ENCODE peak calls at places on chromosome 20, in nine cellular contexts. One of them, this sample, is unnamed.

GRCh38 chr20:4100679-4101078 is 85.3 kb upstream of the RNF24 start:
- DNase-seq in NCI-H1105: no peak
- DNase-seq in stimulated activated CD4-positive, alpha-beta T cell treated with anti-CD3 and anti-CD28 coated beads, TNF-alpha, amount 100 ng/mL, for 48 hours: no peak
- DNase-seq in HEK293T: no peak
- DNase-seq in brain microvascular endothelial cell: no peak
- DNase-seq in PC-9: peak; percentile 37
- DNase-seq in naive thymus-derived CD8-positive, alpha-beta T cell: no peak
- DNase-seq in transverse colon: no peak
- DNase-seq in activated naive CD4-positive, alpha-beta T cell: no peak
- DNase-seq in this sample: no peak

GRCh38 chr20:57716202-57716601 is 6.4 kb upstream of the PMEPA1 start:
- DNase-seq in NCI-H1105: no peak
- DNase-seq in stimulated activated CD4-positive, alpha-beta T cell treated with anti-CD3 and anti-CD28 coated beads, TNF-alpha, amount 100 ng/mL, for 48 hours: no peak
- DNase-seq in HEK293T: no peak
- DNase-seq in brain microvascular endothelial cell: peak; percentile 49
- DNase-seq in PC-9: no peak
- DNase-seq in naive thymus-derived CD8-positive, alpha-beta T cell: no peak
- DNase-seq in transverse colon: no peak
- DNase-seq in activated naive CD4-positive, alpha-beta T cell: no peak
- DNase-seq in this sample: no peak

GRCh38 chr20:6562111-6562510 is 205.4 kb upstream of the BMP2 start:
- DNase-seq in NCI-H1105: no peak
- DNase-seq in stimulated activated CD4-positive, alpha-beta T cell treated with anti-CD3 and anti-CD28 coated beads, TNF-alpha, amount 100 ng/mL, for 48 hours: no peak
- DNase-seq in HEK293T: no peak
- DNase-seq in brain microvascular endothelial cell: peak; percentile 99
- DNase-seq in PC-9: no peak
- DNase-seq in naive thymus-derived CD8-positive, alpha-beta T cell: no peak
- DNase-seq in transverse colon: no peak
- DNase-seq in activated naive CD4-positive, alpha-beta T cell: no peak
- DNase-seq in this sample: no peak

GRCh38 chr20:38934530-38934929 is 8.3 kb downstream of the FAM83D start:
- DNase-seq in NCI-H1105: no peak
- DNase-seq in stimulated activated CD4-positive, alpha-beta T cell treated with anti-CD3 and anti-CD28 coated beads, TNF-alpha, amount 100 ng/mL, for 48 hours: no peak
- DNase-seq in HEK293T: no peak
- DNase-seq in brain microvascular endothelial cell: no peak
- DNase-seq in PC-9: no peak
- DNase-seq in naive thymus-derived CD8-positive, alpha-beta T cell: no peak
- DNase-seq in transverse colon: no peak
- DNase-seq in activated naive CD4-positive, alpha-beta T cell: no peak
- DNase-seq in this sample: no peak

GRCh38 chr20:15637971-15638754 is 935.1 kb downstream of the KIF16B start:
- DNase-seq in NCI-H1105: peak; percentile 30
- DNase-seq in stimulated activated CD4-positive, alpha-beta T cell treated with anti-CD3 and anti-CD28 coated beads, TNF-alpha, amount 100 ng/mL, for 48 hours: no peak
- DNase-seq in HEK293T: no peak
- DNase-seq in brain microvascular endothelial cell: no peak
- DNase-seq in PC-9: no peak
- DNase-seq in naive thymus-derived CD8-positive, alpha-beta T cell: no peak
- DNase-seq in transverse colon: no peak
- DNase-seq in activated naive CD4-positive, alpha-beta T cell: no peak
- DNase-seq in this sample: no peak

GRCh38 chr20:41185013-41185757 is 47.8 kb downstream of the PLCG1 start:
- DNase-seq in NCI-H1105: no peak
- DNase-seq in stimulated activated CD4-positive, alpha-beta T cell treated with anti-CD3 and anti-CD28 coated beads, TNF-alpha, amount 100 ng/mL, for 48 hours: no peak
- DNase-seq in HEK293T: no peak
- DNase-seq in brain microvascular endothelial cell: no peak
- DNase-seq in PC-9: no peak
- DNase-seq in naive thymus-derived CD8-positive, alpha-beta T cell: no peak
- DNase-seq in transverse colon: no peak
- DNase-seq in activated naive CD4-positive, alpha-beta T cell: no peak
- DNase-seq in this sample: no peak

GRCh38 chr20:36644713-36645109 is 1.3 kb downstream of the SLA2 start:
- DNase-seq in NCI-H1105: no peak
- DNase-seq in stimulated activated CD4-positive, alpha-beta T cell treated with anti-CD3 and anti-CD28 coated beads, TNF-alpha, amount 100 ng/mL, for 48 hours: no peak
- DNase-seq in HEK293T: no peak
- DNase-seq in brain microvascular endothelial cell: no peak
- DNase-seq in PC-9: no peak
- DNase-seq in naive thymus-derived CD8-positive, alpha-beta T cell: no peak
- DNase-seq in transverse colon: no peak
- DNase-seq in activated naive CD4-positive, alpha-beta T cell: no peak
- DNase-seq in this sample: no peak

GRCh38 chr20:14915356-14915755 is 577.9 kb upstream of the FLRT3 start:
- DNase-seq in NCI-H1105: no peak
- DNase-seq in stimulated activated CD4-positive, alpha-beta T cell treated with anti-CD3 and anti-CD28 coated beads, TNF-alpha, amount 100 ng/mL, for 48 hours: no peak
- DNase-seq in HEK293T: no peak
- DNase-seq in brain microvascular endothelial cell: no peak
- DNase-seq in PC-9: no peak
- DNase-seq in naive thymus-derived CD8-positive, alpha-beta T cell: no peak
- DNase-seq in transverse colon: no peak
- DNase-seq in activated naive CD4-positive, alpha-beta T cell: no peak
- DNase-seq in this sample: no peak

GRCh38 chr20:33175123-33175522 is 7.2 kb downstream of the BPIFA2 start:
- DNase-seq in NCI-H1105: no peak
- DNase-seq in stimulated activated CD4-positive, alpha-beta T cell treated with anti-CD3 and anti-CD28 coated beads, TNF-alpha, amount 100 ng/mL, for 48 hours: no peak
- DNase-seq in HEK293T: no peak
- DNase-seq in brain microvascular endothelial cell: no peak
- DNase-seq in PC-9: peak; percentile 46
- DNase-seq in naive thymus-derived CD8-positive, alpha-beta T cell: no peak
- DNase-seq in transverse colon: no peak
- DNase-seq in activated naive CD4-positive, alpha-beta T cell: no peak
- DNase-seq in this sample: no peak

GRCh38 chr20:37711987-37712961 is 18.4 kb downstream of the CTNNBL1 start:
- DNase-seq in NCI-H1105: peak; percentile 68
- DNase-seq in stimulated activated CD4-positive, alpha-beta T cell treated with anti-CD3 and anti-CD28 coated beads, TNF-alpha, amount 100 ng/mL, for 48 hours: no peak
- DNase-seq in HEK293T: no peak
- DNase-seq in brain microvascular endothelial cell: no peak
- DNase-seq in PC-9: no peak
- DNase-seq in naive thymus-derived CD8-positive, alpha-beta T cell: no peak
- DNase-seq in transverse colon: no peak
- DNase-seq in activated naive CD4-positive, alpha-beta T cell: no peak
- DNase-seq in this sample: no peak

GRCh38 chr20:5463007-5463686 is 146.4 kb upstream of the PROKR2 start:
- DNase-seq in NCI-H1105: no peak
- DNase-seq in stimulated activated CD4-positive, alpha-beta T cell treated with anti-CD3 and anti-CD28 coated beads, TNF-alpha, amount 100 ng/mL, for 48 hours: no peak
- DNase-seq in HEK293T: no peak
- DNase-seq in brain microvascular endothelial cell: no peak
- DNase-seq in PC-9: no peak
- DNase-seq in naive thymus-derived CD8-positive, alpha-beta T cell: no peak
- DNase-seq in transverse colon: no peak
- DNase-seq in activated naive CD4-positive, alpha-beta T cell: no peak
- DNase-seq in this sample: no peak

GRCh38 chr20:44022464-44022863 is 107.8 kb downstream of the TOX2 start:
- DNase-seq in NCI-H1105: no peak
- DNase-seq in stimulated activated CD4-positive, alpha-beta T cell treated with anti-CD3 and anti-CD28 coated beads, TNF-alpha, amount 100 ng/mL, for 48 hours: no peak
- DNase-seq in HEK293T: no peak
- DNase-seq in brain microvascular endothelial cell: no peak
- DNase-seq in PC-9: no peak
- DNase-seq in naive thymus-derived CD8-positive, alpha-beta T cell: no peak
- DNase-seq in transverse colon: no peak
- DNase-seq in activated naive CD4-positive, alpha-beta T cell: no peak
- DNase-seq in this sample: no peak

GRCh38 chr20:53594068-53595017 is 704 bp upstream of the ZNF217 start:
- DNase-seq in NCI-H1105: peak; percentile 96
- DNase-seq in stimulated activated CD4-positive, alpha-beta T cell treated with anti-CD3 and anti-CD28 coated beads, TNF-alpha, amount 100 ng/mL, for 48 hours: peak; percentile 97
- DNase-seq in HEK293T: peak; percentile 80
- DNase-seq in brain microvascular endothelial cell: peak; percentile 87
- DNase-seq in PC-9: peak; percentile 73
- DNase-seq in naive thymus-derived CD8-positive, alpha-beta T cell: peak; percentile 97
- DNase-seq in transverse colon: peak; percentile 99
- DNase-seq in activated naive CD4-positive, alpha-beta T cell: peak; percentile 98
- DNase-seq in this sample: peak; percentile 99

GRCh38 chr20:60037120-60037499 is 78.9 kb downstream of the CDH26 start:
- DNase-seq in NCI-H1105: no peak
- DNase-seq in stimulated activated CD4-positive, alpha-beta T cell treated with anti-CD3 and anti-CD28 coated beads, TNF-alpha, amount 100 ng/mL, for 48 hours: no peak
- DNase-seq in HEK293T: no peak
- DNase-seq in brain microvascular endothelial cell: peak; percentile 72
- DNase-seq in PC-9: no peak
- DNase-seq in naive thymus-derived CD8-positive, alpha-beta T cell: no peak
- DNase-seq in transverse colon: no peak
- DNase-seq in activated naive CD4-positive, alpha-beta T cell: no peak
- DNase-seq in this sample: no peak

GRCh38 chr20:32457476-32457986 is 99.4 kb downstream of the ASXL1 start:
- DNase-seq in NCI-H1105: peak; percentile 34
- DNase-seq in stimulated activated CD4-positive, alpha-beta T cell treated with anti-CD3 and anti-CD28 coated beads, TNF-alpha, amount 100 ng/mL, for 48 hours: no peak
- DNase-seq in HEK293T: peak; percentile 80
- DNase-seq in brain microvascular endothelial cell: no peak
- DNase-seq in PC-9: no peak
- DNase-seq in naive thymus-derived CD8-positive, alpha-beta T cell: no peak
- DNase-seq in transverse colon: no peak
- DNase-seq in activated naive CD4-positive, alpha-beta T cell: no peak
- DNase-seq in this sample: peak; percentile 82

GRCh38 chr20:9591080-9591479 is 76.7 kb downstream of the LAMP5 start:
- DNase-seq in NCI-H1105: no peak
- DNase-seq in stimulated activated CD4-positive, alpha-beta T cell treated with anti-CD3 and anti-CD28 coated beads, TNF-alpha, amount 100 ng/mL, for 48 hours: no peak
- DNase-seq in HEK293T: no peak
- DNase-seq in brain microvascular endothelial cell: no peak
- DNase-seq in PC-9: no peak
- DNase-seq in naive thymus-derived CD8-positive, alpha-beta T cell: no peak
- DNase-seq in transverse colon: no peak
- DNase-seq in activated naive CD4-positive, alpha-beta T cell: no peak
- DNase-seq in this sample: no peak

GRCh38 chr20:1900321-1900791 is 5.1 kb downstream of the SIRPA start:
- DNase-seq in NCI-H1105: peak; percentile 45
- DNase-seq in stimulated activated CD4-positive, alpha-beta T cell treated with anti-CD3 and anti-CD28 coated beads, TNF-alpha, amount 100 ng/mL, for 48 hours: no peak
- DNase-seq in HEK293T: peak; percentile 81
- DNase-seq in brain microvascular endothelial cell: peak; percentile 68
- DNase-seq in PC-9: peak; percentile 54
- DNase-seq in naive thymus-derived CD8-positive, alpha-beta T cell: no peak
- DNase-seq in transverse colon: peak; percentile 33
- DNase-seq in activated naive CD4-positive, alpha-beta T cell: no peak
- DNase-seq in this sample: no peak

GRCh38 chr20:42051935-42052334 is 433.8 kb upstream of the CHD6 start:
- DNase-seq in NCI-H1105: no peak
- DNase-seq in stimulated activated CD4-positive, alpha-beta T cell treated with anti-CD3 and anti-CD28 coated beads, TNF-alpha, amount 100 ng/mL, for 48 hours: no peak
- DNase-seq in HEK293T: no peak
- DNase-seq in brain microvascular endothelial cell: no peak
- DNase-seq in PC-9: no peak
- DNase-seq in naive thymus-derived CD8-positive, alpha-beta T cell: no peak
- DNase-seq in transverse colon: no peak
- DNase-seq in activated naive CD4-positive, alpha-beta T cell: no peak
- DNase-seq in this sample: no peak

GRCh38 chr20:40948352-40949267 is 80.0 kb upstream of the TOP1 start:
- DNase-seq in NCI-H1105: no peak
- DNase-seq in stimulated activated CD4-positive, alpha-beta T cell treated with anti-CD3 and anti-CD28 coated beads, TNF-alpha, amount 100 ng/mL, for 48 hours: no peak
- DNase-seq in HEK293T: no peak
- DNase-seq in brain microvascular endothelial cell: no peak
- DNase-seq in PC-9: peak; percentile 71
- DNase-seq in naive thymus-derived CD8-positive, alpha-beta T cell: no peak
- DNase-seq in transverse colon: no peak
- DNase-seq in activated naive CD4-positive, alpha-beta T cell: no peak
- DNase-seq in this sample: no peak